ENCODE peak calls at places on chromosomes 1 and 21, in nine cellular contexts. W is IMR-90, R is HCT116, G is ovary, N is adrenal gland, M is A549, D is breast epithelium, F is uterus, X is spleen. T is an unnamed sample.

GRCh38 chr1:43991476-43992231 is at the start of gene CCDC24:
- DNase-seq in W (peak), D (peak), F (peak), G (peak), N (peak), M (peak), R (peak), X (peak), T (peak)

GRCh38 chr1:60279798-60280197 is 206.2 kb upstream of the C1orf87 start:
- DNase-seq in M (no peak), G (no peak), F (no peak), D (no peak), W (peak), R (no peak), X (no peak), N (no peak), T (no peak)

GRCh38 chr1:218347713-218348627 is 2.8 kb downstream of the TGFB2 start:
- DNase-seq in G (no peak), R (no peak), X (no peak), F (peak), W (peak), N (no peak), M (peak), D (no peak), T (no peak)

GRCh38 chr1:88985033-88985432 is 7.4 kb downstream of the KYAT3 start:
- DNase-seq in N (peak), D (no peak), G (peak), M (peak), X (no peak), W (peak), F (peak), R (peak), T (no peak)

GRCh38 chr1:157363660-157364140 is 188.6 kb downstream of the FCRL5 start:
- DNase-seq in M (peak), G (no peak), F (no peak), N (peak), X (no peak), R (peak), W (peak), D (no peak), T (no peak)

GRCh38 chr1:23865543-23865930 is 2.6 kb downstream of the FUCA1 start:
- DNase-seq in X (no peak), W (peak), R (peak), F (no peak), M (no peak), G (no peak), N (peak), D (peak), T (peak)

GRCh38 chr21:43600642-43601397 is 58.5 kb downstream of the HSF2BP start:
- DNase-seq in G (no peak), M (peak), D (no peak), N (no peak), F (no peak), X (no peak), R (no peak), W (peak), T (no peak)

GRCh38 chr21:26842976-26843911 is 2.0 kb downstream of the ADAMTS1 start:
- DNase-seq in X (peak), F (peak), G (peak), D (peak), M (peak), R (no peak), W (peak), N (peak), T (peak)

GRCh38 chr1:179706339-179706941 is 36.7 kb upstream of the FAM163A start:
- DNase-seq in R (peak), W (peak), M (peak), F (peak), N (peak), G (peak), D (no peak), X (no peak), T (no peak)

GRCh38 chr1:38114231-38114630 is 67.6 kb upstream of the POU3F1 start:
- DNase-seq in W (no peak), D (no peak), N (no peak), R (no peak), G (no peak), M (no peak), X (no peak), F (peak), T (peak)

GRCh38 chr1:15837931-15838330 is 9.6 kb upstream of the SPEN start:
- DNase-seq in F (no peak), N (no peak), G (peak), W (no peak), X (peak), M (no peak), R (no peak), D (no peak), T (no peak)

GRCh38 chr21:32143222-32143939 is 135.5 kb downstream of the MIS18A start:
- DNase-seq in R (no peak), N (peak), X (no peak), G (peak), F (no peak), D (no peak), W (peak), M (no peak), T (no peak)

GRCh38 chr1:23211955-23212354 is 5.3 kb downstream of the HTR1D start:
- DNase-seq in G (no peak), M (no peak), W (no peak), D (no peak), X (no peak), F (no peak), R (no peak), N (no peak), T (no peak)

GRCh38 chr1:19407494-19408096 is 77.7 kb downstream of the CAPZB start:
- DNase-seq in N (no peak), D (no peak), R (no peak), F (no peak), M (no peak), W (no peak), G (no peak), X (no peak), T (no peak)

GRCh38 chr1:176225911-176226310 is 18.8 kb upstream of the COP1 start:
- DNase-seq in R (no peak), N (no peak), M (no peak), F (no peak), G (no peak), D (no peak), W (no peak), X (no peak), T (no peak)

GRCh38 chr21:38787461-38788274 is 18.1 kb upstream of the ETS2 start:
- DNase-seq in W (peak), R (peak), X (no peak), M (peak), F (no peak), D (peak), G (no peak), N (peak), T (no peak)

GRCh38 chr1:56644941-56645662 is at the start of gene PRKAA2:
- DNase-seq in F (peak), R (no peak), M (peak), D (peak), N (peak), G (peak), X (peak), W (peak), T (peak)

GRCh38 chr1:25435315-25436103 is 4.8 kb downstream of the MACO1 start:
- DNase-seq in X (no peak), N (peak), W (no peak), D (no peak), F (peak), R (no peak), M (no peak), G (no peak), T (no peak)

GRCh38 chr1:117838911-117839310 is 90.5 kb downstream of the GDAP2 start:
- DNase-seq in X (no peak), D (no peak), M (no peak), N (no peak), G (no peak), R (no peak), W (peak), F (no peak), T (no peak)

GRCh38 chr1:96145486-96145885 is 576.1 kb upstream of the PTBP2 start:
- DNase-seq in D (no peak), R (no peak), G (no peak), W (no peak), N (no peak), M (no peak), F (no peak), X (no peak), T (no peak)

GRCh38 chr1:55071477-55071876 is 32.1 kb downstream of the PCSK9 start:
- DNase-seq in N (peak), G (no peak), W (peak), X (no peak), M (peak), F (no peak), R (no peak), D (no peak), T (no peak)

GRCh38 chr21:37557261-37557950 is 190.8 kb downstream of the DYRK1A start:
- DNase-seq in N (no peak), G (no peak), X (no peak), F (no peak), M (no peak), D (no peak), R (no peak), W (no peak), T (no peak)

GRCh38 chr1:24475700-24476099 is 26.9 kb upstream of the RCAN3 start:
- DNase-seq in F (no peak), M (no peak), W (no peak), D (no peak), G (no peak), N (no peak), R (no peak), X (no peak), T (no peak)

GRCh38 chr1:24127801-24128363 is 15.1 kb downstream of the IL22RA1 start:
- DNase-seq in M (no peak), D (no peak), R (no peak), F (no peak), N (no peak), G (no peak), W (no peak), X (no peak), T (no peak)

GRCh38 chr1:201714542-201715276 is 114.2 kb upstream of the IPO9 start:
- DNase-seq in W (peak), G (peak), M (peak), F (peak), X (no peak), N (peak), R (peak), D (no peak), T (peak)

GRCh38 chr1:204147392-204148097 is 4.3 kb downstream of the ETNK2 start:
- DNase-seq in R (no peak), W (no peak), D (no peak), M (no peak), G (peak), F (no peak), N (no peak), X (peak), T (no peak)

GRCh38 chr1:86705633-86705985 is 1.2 kb downstream of the SH3GLB1 start:
- DNase-seq in X (no peak), N (peak), G (no peak), F (peak), D (no peak), R (no peak), W (no peak), M (no peak), T (no peak)

GRCh38 chr21:42316891-42317290 is 1.7 kb upstream of the TFF3 start:
- DNase-seq in R (no peak), D (no peak), F (peak), M (no peak), N (no peak), G (no peak), X (peak), W (no peak), T (no peak)
- TF ChIP-seq POLR2A in R (no peak), D (no peak), F (no peak), M (no peak), N (no peak), G (no peak), X (no peak), W (no peak), T (no peak)

GRCh38 chr1:165259706-165260105 is 96.8 kb downstream of the LMX1A start:
- DNase-seq in D (no peak), M (no peak), G (no peak), W (no peak), X (no peak), N (no peak), R (no peak), F (no peak), T (no peak)
- H3K4me3 ChIP-seq in D (no peak), M (no peak), G (no peak), W (no peak), X (no peak), N (no peak), R (no peak), F (no peak), T (no peak)

GRCh38 chr1:27659497-27660299 is 12.3 kb downstream of the IFI6 start:
- DNase-seq in G (peak), R (peak), X (peak), D (peak), N (peak), M (peak), F (peak), W (peak), T (peak)
- TF ChIP-seq POLR2A in G (peak), R (no peak), X (peak), D (no peak), N (no peak), M (peak), F (peak), W (no peak), T (peak)

DNA sequence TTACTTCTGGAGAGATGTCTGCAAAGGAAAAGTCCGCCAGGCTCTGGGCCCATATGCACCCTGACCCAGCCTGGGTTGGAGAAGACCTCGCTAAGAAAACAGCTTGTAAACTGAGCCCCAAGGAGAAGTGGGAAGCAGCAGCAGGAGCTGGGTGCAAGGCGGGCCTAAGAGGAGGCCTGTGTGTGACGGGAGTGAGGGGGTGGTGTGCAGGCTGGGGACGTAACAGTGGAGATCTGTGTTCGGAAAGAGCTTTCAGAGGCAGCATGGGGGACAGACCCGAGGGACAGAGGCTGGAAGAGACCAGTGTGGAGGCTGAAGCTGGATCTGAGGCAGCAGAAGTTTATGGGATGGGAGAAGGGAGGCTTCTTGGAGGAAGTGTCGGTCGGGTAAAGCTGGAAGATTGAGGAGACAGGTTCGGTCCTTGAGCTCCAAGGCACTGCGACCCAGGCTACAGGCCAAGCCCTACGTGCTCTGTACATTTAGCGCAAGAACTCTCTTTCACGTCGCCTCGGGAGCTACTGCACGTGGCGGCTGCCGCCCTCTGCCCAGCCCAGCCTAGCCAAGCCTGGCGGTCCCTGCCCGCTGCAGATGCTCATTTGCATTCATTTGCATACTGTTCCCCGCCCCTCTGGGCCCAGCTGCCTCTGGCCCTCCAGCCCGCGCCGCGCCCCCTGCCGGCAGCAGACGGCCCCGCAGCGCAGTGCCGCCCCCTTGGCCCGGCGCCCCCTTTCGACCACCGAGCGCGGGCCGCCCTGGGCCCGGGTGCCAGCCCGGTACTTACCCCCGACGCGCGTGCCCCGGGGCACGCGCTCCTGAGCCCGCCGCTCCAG is 6.3 kb downstream of the HPCA start:
- DNase-seq in X (peak), W (no peak), M (peak), D (no peak), F (no peak), N (no peak), G (peak), R (no peak), T (no peak)
- H3K4me3 ChIP-seq in X (peak), W (peak), M (peak), D (peak), F (peak), N (no peak), G (peak), R (peak), T (no peak)

GRCh38 chr1:51717842-51718241 is 101.0 kb downstream of the OSBPL9 start:
- DNase-seq in W (no peak), F (no peak), M (no peak), D (no peak), G (no peak), X (no peak), N (no peak), R (no peak), T (no peak)
- TF ChIP-seq POLR2A in W (no peak), F (no peak), M (no peak), D (no peak), G (no peak), X (no peak), N (no peak), R (no peak), T (no peak)

T was measured in lower leg skin.